ENCODE peak calls at places on chromosomes 11 and 22, in ten cellular contexts. S is H9; N is SW 1271; L is NCI-H2029 treated with DMSO at 0.1 percent for 48 hours; W is natural killer cell treated with Interleukin-12 subunit alpha and Interleukin-12 subunit beta and Interleukin-15 and Interleukin-18, amount 100 ng/mL, for 72 hours; Z is tibial nerve; C is neural crest cell; P is stimulated activated naive B cell treated with anti-CD40 and anti-IgM and Interleukin-4, amounts not matched to agents 10 μg/mL and 1 μg/mL and 100 μg/mL, for 72 hours; Q is neuronal stem cell; K is SJSA1. V is an unnamed sample.

GRCh38 chr11:17294033-17294432 is 17.5 kb downstream of the NUCB2 start:
- DNase-seq in S (no peak), N (no peak), L (no peak), W (no peak), Z (no peak), C (no peak), P (no peak), Q (no peak), K (no peak), V (no peak)

GRCh38 chr11:8765294-8765693 is 82.7 kb downstream of the RPL27A start:
- DNase-seq in S (no peak), N (no peak), L (no peak), W (no peak), Z (no peak), C (no peak), P (no peak), Q (no peak), K (peak; percentile 19), V (no peak)

GRCh38 chr11:27317751-27318150 is 45.3 kb downstream of the CCDC34 start:
- DNase-seq in S (no peak), N (no peak), L (no peak), W (no peak), Z (no peak), C (no peak), P (no peak), Q (no peak), K (peak; percentile 34), V (no peak)

GRCh38 chr11:63763506-63764200 is 4.9 kb downstream of the ZFTA start:
- DNase-seq in S (peak; percentile 91), N (no peak), L (no peak), W (no peak), Z (no peak), C (peak; percentile 13), P (no peak), Q (peak; percentile 76), K (no peak), V (no peak)

GRCh38 chr11:68370211-68371111 is 58.1 kb downstream of the LRP5 start:
- DNase-seq in S (no peak), N (no peak), L (no peak), W (no peak), Z (no peak), C (no peak), P (peak; percentile 73), Q (no peak), K (no peak), V (no peak)

GRCh38 chr11:20608938-20609337 is 9.5 kb downstream of the SLC6A5 start:
- DNase-seq in S (no peak), N (no peak), L (no peak), W (no peak), Z (no peak), C (no peak), P (no peak), Q (no peak), K (no peak), V (no peak)

GRCh38 chr11:8841899-8842298 is 69.1 kb upstream of the AKIP1 start:
- DNase-seq in S (no peak), N (no peak), L (no peak), W (no peak), Z (no peak), C (no peak), P (no peak), Q (no peak), K (no peak), V (no peak)

GRCh38 chr11:2089536-2090165 is 49.5 kb downstream of the IGF2 start:
- DNase-seq in S (peak; percentile 81), N (peak; percentile 43), L (no peak), W (peak; percentile 41), Z (no peak), C (no peak), P (peak; percentile 23), Q (peak; percentile 20), K (peak; percentile 50), V (peak; percentile 27)

GRCh38 chr11:69373251-69373635 is 79.3 kb downstream of the MYEOV start:
- DNase-seq in S (peak; percentile 8), N (no peak), L (no peak), W (no peak), Z (no peak), C (no peak), P (no peak), Q (no peak), K (no peak), V (no peak)

GRCh38 chr11:31819533-31820437 is 8.7 kb upstream of the PAX6 start:
- DNase-seq in S (peak; percentile 67), N (no peak), L (no peak), W (no peak), Z (no peak), C (peak; percentile 8), P (no peak), Q (peak; percentile 57), K (no peak), V (no peak)

GRCh38 chr11:3102641-3102921 is 45.4 kb upstream of the CARS1 start:
- DNase-seq in S (no peak), N (no peak), L (no peak), W (peak; percentile 35), Z (no peak), C (no peak), P (no peak), Q (no peak), K (no peak), V (no peak)

GRCh38 chr11:86443415-86443814 is 68.7 kb downstream of the CCDC81 start:
- DNase-seq in S (no peak), N (no peak), L (no peak), W (no peak), Z (no peak), C (no peak), P (no peak), Q (no peak), K (no peak), V (no peak)

GRCh38 chr11:73972620-73973449 is 9.8 kb downstream of the UCP2 start:
- DNase-seq in S (no peak), N (no peak), L (no peak), W (no peak), Z (no peak), C (no peak), P (no peak), Q (no peak), K (no peak), V (no peak)

GRCh38 chr11:1336836-1337646 is 27.6 kb upstream of the TOLLIP start:
- DNase-seq in S (no peak), N (no peak), L (no peak), W (no peak), Z (peak; percentile 7), C (peak; percentile 37), P (no peak), Q (no peak), K (no peak), V (no peak)

GRCh38 chr22:32804036-32804435 is 2.5 kb downstream of the TIMP3 start:
- DNase-seq in S (no peak), N (no peak), L (no peak), W (no peak), Z (no peak), C (no peak), P (no peak), Q (no peak), K (peak; percentile 30), V (no peak)

GRCh38 chr11:16893456-16894076 is 120.6 kb downstream of the PLEKHA7 start:
- DNase-seq in S (no peak), N (no peak), L (no peak), W (no peak), Z (no peak), C (no peak), P (no peak), Q (no peak), K (no peak), V (no peak)

GRCh38 chr22:20169253-20169822 is 18.5 kb upstream of the CCDC188 start:
- DNase-seq in S (no peak), N (no peak), L (no peak), W (no peak), Z (no peak), C (no peak), P (no peak), Q (no peak), K (no peak), V (no peak)

GRCh38 chr22:24104307-24105017 is 76.8 kb upstream of the SUSD2 start:
- DNase-seq in S (no peak), N (no peak), L (no peak), W (peak; percentile 18), Z (no peak), C (no peak), P (no peak), Q (no peak), K (no peak), V (no peak)

GRCh38 chr11:106456651-106457050 is 379.2 kb downstream of the AASDHPPT start:
- DNase-seq in S (no peak), N (no peak), L (no peak), W (no peak), Z (no peak), C (no peak), P (no peak), Q (no peak), K (no peak), V (no peak)

V was measured in LNCaP clone FGC.